ENCODE peak calls at places on chromosomes 6 and 20, in four cellular contexts. D, L, V and N are unnamed samples.

GRCh38 chr20:2917266-2917665 is 44.0 kb downstream of the PTPRA start:
- DNase-seq in V (no peak), D (no peak), L (no peak), N (no peak)

GRCh38 chr20:13784271-13784892 is 337 bp downstream of the ESF1 start:
- DNase-seq in D (no peak), V (peak; percentile 25), L (no peak), N (peak; percentile 52)

GRCh38 chr6:139240161-139241010 is 51.4 kb downstream of the TXLNB start:
- DNase-seq in L (peak; percentile 96), D (peak; percentile 90), V (peak; percentile 67), N (peak; percentile 90)

GRCh38 chr6:10532392-10532791 is 11.2 kb downstream of the GCNT2 start:
- DNase-seq in D (no peak), L (no peak), V (no peak), N (no peak)

GRCh38 chr6:122471107-122472021 is at the start of gene SERINC1:
- DNase-seq in V (peak; percentile 98), D (peak; percentile 92), L (peak; percentile 95), N (peak; percentile 91)

GRCh38 chr6:43359381-43359780 is 10.1 kb downstream of the ZNF318 start:
- DNase-seq in V (peak; percentile 52), L (peak; percentile 30), D (no peak), N (no peak)

GRCh38 chr20:21808863-21809664 is 103.6 kb downstream of the PAX1 start:
- DNase-seq in D (no peak), L (no peak), V (no peak), N (peak; percentile 57)

GRCh38 chr6:50842446-50842845 is 23.8 kb downstream of the TFAP2B start:
- DNase-seq in L (no peak), D (no peak), V (no peak), N (no peak)

GRCh38 chr20:57006411-57007170 is 259.9 kb downstream of the BMP7 start:
- DNase-seq in V (peak; percentile 30), D (peak; percentile 22), L (no peak), N (no peak)

GRCh38 chr6:143745160-143746133 is 67.7 kb downstream of the PHACTR2 start:
- DNase-seq in D (peak; percentile 88), V (peak; percentile 43), L (peak; percentile 76), N (peak; percentile 66)

GRCh38 chr6:95120984-95121383 is 456.4 kb upstream of the MANEA start:
- DNase-seq in D (no peak), V (no peak), L (no peak), N (no peak)

GRCh38 chr6:168219167-168219566 is 100.4 kb downstream of the DACT2 start:
- DNase-seq in V (peak; percentile 50), D (peak; percentile 5), L (no peak), N (peak; percentile 88)

GRCh38 chr6:36807143-36807542 is 32.1 kb downstream of the CPNE5 start:
- DNase-seq in L (no peak), V (no peak), D (no peak), N (no peak)

GRCh38 chr6:34516391-34517324 is 39.5 kb downstream of the SPDEF start:
- DNase-seq in L (no peak), D (no peak), V (no peak), N (peak; percentile 70)

GRCh38 chr6:163310096-163310972 is 104.2 kb upstream of the QKI start:
- DNase-seq in V (no peak), D (no peak), L (no peak), N (no peak)

GRCh38 chr6:48628316-48628715 is 517.3 kb upstream of the PTCHD4 start:
- DNase-seq in L (no peak), D (peak; percentile 64), V (no peak), N (no peak)

GRCh38 chr6:122154912-122155516 is 244.4 kb upstream of the HSF2 start:
- DNase-seq in V (no peak), D (no peak), L (no peak), N (no peak)

GRCh38 chr20:49501917-49502316 is 19.4 kb upstream of the KCNB1 start:
- DNase-seq in D (peak; percentile 43), L (peak; percentile 26), V (peak; percentile 51), N (no peak)

GRCh38 chr6:142240203-142240602 is 61.6 kb upstream of the ADGRG6 start:
- DNase-seq in L (no peak), D (no peak), V (no peak), N (no peak)

GRCh38 chr6:145699462-145699861 is 35.9 kb downstream of the EPM2A start:
- DNase-seq in D (peak; percentile 82), V (peak; percentile 72), L (peak; percentile 82), N (no peak)

GRCh38 chr6:38316099-38316868 is 323.4 kb downstream of the BTBD9 start:
- DNase-seq in V (no peak), D (no peak), L (no peak), N (no peak)

GRCh38 chr20:50995506-50995905 is 27.4 kb downstream of the KCNG1 start:
- DNase-seq in D (peak; percentile 27), L (peak; percentile 67), V (peak; percentile 56), N (no peak)
- H3K4me2 ChIP-seq in D (no peak overlapping the region), L (no peak overlapping the region), V (no peak overlapping the region), N (no peak overlapping the region)

GRCh38 chr20:63973160-63973479 is 3.4 kb upstream of the ZNF512B start:
- DNase-seq in V (no peak), L (no peak), D (no peak), N (no peak)

GRCh38 chr20:63974402-63975200 is 4.8 kb downstream of the SAMD10 start:
- DNase-seq in L (peak; percentile 74), D (no peak), V (no peak), N (peak; percentile 86)

GRCh38 chr20:63970714-63971431 is 1.1 kb upstream of the ZNF512B start:
- DNase-seq in D (no peak), V (no peak), L (no peak), N (no peak)

GRCh38 chr20:63972312-63973159 is 2.8 kb upstream of the ZNF512B start:
- DNase-seq in L (no peak), V (no peak), D (no peak), N (peak; percentile 88)

DNA sequence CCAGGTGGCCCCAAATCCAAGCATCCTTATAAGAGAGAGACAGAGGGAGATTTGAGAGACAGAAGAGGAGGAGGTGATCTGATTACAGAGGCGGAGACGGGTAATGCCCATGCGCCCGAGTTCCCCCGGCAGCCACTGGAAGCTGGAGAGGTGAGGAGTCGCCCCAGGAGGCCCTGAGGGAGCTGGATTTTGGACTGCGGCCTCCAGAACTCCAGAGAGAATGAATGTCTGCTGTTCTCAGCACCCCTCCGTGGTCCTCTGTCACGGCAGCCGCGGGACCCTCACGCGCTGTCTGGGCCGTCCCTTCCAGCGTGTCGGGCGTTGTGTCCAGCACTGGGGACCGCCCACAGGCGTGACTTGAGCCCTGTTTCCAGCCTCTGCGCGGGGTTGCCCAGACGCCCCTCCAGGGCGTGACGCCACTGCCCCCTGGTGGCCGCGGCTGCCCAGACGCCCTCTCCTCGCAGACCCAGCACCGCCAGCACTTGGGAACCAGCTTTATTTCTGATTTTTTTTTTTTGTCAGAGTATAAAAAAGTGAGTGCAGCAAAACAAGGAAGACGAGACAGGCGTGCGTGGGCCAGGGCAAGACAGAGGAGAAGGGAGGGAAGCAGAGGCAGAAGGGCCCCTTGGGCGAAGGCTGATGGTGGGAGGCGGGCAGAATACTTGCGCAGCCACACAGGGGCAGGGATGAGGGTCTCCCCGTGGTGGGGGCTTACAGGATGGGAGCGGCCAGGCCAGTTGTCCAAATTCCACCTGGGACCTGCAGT is 4.1 kb upstream of the ZNF512B start:
- DNase-seq in L (peak; percentile 79), D (peak; percentile 71), V (peak; percentile 93), N (peak; percentile 100)
- H3K4me3 ChIP-seq in L (peak overlapping the region; percentile 45), D (peak overlapping the region; percentile 43), V (peak overlapping the region; percentile 77), N (peak overlapping the region; percentile 78)

GRCh38 chr6:137749595-137750215 is 117.4 kb upstream of the TNFAIP3 start:
- DNase-seq in V (peak; percentile 65), L (peak; percentile 21), D (peak; percentile 45), N (peak; percentile 56)
- H3K4me2 ChIP-seq in V (peak overlapping the region; percentile 72), L (peak overlapping the region; percentile 63), D (peak overlapping the region; percentile 11), N (peak overlapping the region; percentile 71)

GRCh38 chr6:33071579-33071978 is 1.9 kb downstream of the HLA-DPA1 start:
- DNase-seq in V (no peak), D (no peak), L (no peak), N (no peak)

GRCh38 chr6:33073431-33073871 is at the start of gene HLA-DPA1:
- DNase-seq in L (peak; percentile 11), V (peak; percentile 62), D (no peak), N (peak; percentile 87)

GRCh38 chr6:33069021-33069738 is 4.3 kb downstream of the HLA-DPA1 start:
- DNase-seq in V (no peak), D (no peak), L (no peak), N (no peak)

GRCh38 chr6:33072508-33073100 is 845 bp downstream of the HLA-DPA1 start:
- DNase-seq in V (no peak), L (no peak), D (no peak), N (no peak)

GRCh38 chr6:33070909-33071308 is 2.5 kb downstream of the HLA-DPA1 start:
- DNase-seq in L (no peak), D (no peak), V (no peak), N (no peak)
- H3K4me3 ChIP-seq in L (no peak overlapping the region), D (no peak overlapping the region), V (no peak overlapping the region), N (no peak overlapping the region)

DNA sequence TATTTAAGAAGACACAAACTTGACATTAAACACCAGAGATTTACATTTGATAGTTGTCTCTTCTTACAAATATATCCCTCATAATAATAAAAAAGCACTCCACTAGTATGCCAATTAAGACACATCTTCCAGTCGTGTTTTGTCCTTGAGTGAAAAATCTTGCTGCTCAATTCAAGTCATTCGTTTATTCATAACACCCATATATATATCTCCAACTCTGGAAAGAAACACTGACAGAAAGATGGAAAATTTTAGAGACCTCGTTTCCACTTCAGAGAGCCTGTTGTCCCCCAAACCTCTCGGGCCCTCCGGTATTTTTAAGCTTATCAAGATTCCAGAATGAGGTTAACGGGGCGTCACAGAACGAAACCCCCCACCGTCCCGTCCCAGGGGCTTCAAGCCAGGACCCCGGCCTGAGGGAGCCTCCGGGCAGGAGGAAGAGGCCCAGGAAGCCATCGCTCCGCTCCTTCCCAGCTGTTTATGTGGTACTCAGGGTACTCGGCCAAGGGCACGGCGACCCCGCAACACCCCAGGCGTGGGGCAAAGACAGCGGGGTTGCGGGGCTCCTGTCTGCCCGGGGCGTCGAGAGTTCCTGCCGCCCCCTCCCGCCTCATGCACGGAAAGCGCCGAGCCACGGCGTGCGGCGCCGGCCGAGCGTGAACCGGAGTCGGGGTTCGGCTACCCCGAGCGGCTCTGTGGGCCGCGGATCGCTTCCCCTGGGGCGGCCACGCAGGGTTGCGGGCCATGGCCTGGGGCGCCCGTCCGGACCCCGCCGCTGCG is 635 bp upstream of the SNX9 start:
- DNase-seq in D (no peak), V (peak; percentile 31), L (no peak), N (peak; percentile 75)
- H3K4me2 ChIP-seq in D (peak overlapping the region; percentile 83), V (peak overlapping the region; percentile 32), L (peak overlapping the region; percentile 77), N (peak overlapping the region; percentile 71)

DNA sequence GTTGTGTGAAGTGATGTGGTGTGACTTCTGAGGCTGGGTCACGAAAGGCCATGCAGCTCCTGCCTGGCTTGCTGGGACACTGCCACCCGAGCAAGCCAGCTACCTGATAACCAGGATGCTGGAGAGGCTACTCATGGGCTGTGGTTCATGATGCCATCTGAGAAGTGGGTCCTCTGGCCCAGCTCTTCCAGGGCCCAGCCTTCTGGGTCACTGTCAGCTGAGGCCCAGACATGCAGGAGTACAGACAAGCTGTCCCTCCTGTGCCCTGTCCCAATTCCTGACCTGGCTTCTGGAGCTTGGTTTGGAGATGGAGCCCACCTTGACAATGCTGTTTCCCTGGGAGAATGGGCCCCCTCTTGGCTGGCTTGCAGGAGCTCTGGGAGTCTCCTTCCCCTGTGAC is 87.0 kb downstream of the DHX35 start:
- DNase-seq in L (no peak), V (no peak), D (no peak), N (no peak)
- H3K4me3 ChIP-seq in L (no peak overlapping the region), V (peak overlapping the region; percentile 92), D (no peak overlapping the region), N (no peak overlapping the region)